ENCODE peak calls at places on chromosomes 12 and 14, in eight cellular contexts. E, U, S, Y, Q, R, A and O are unnamed samples.

GRCh38 chr14:89466939-89467338 is 49.9 kb upstream of the FOXN3 start:
- DNase-seq in E (no peak), U (no peak), S (no peak), Y (peak), Q (no peak), R (no peak), A (no peak), O (peak)

GRCh38 chr14:90820958-90821357 is 4.7 kb upstream of the TTC7B start:
- DNase-seq in E (no peak), U (no peak), S (peak), Y (no peak), Q (peak), R (no peak), A (peak), O (peak)

GRCh38 chr12:8867009-8867408 is 44.6 kb downstream of the A2ML1 start:
- DNase-seq in E (no peak), U (no peak), S (no peak), Y (no peak), Q (no peak), R (no peak), A (no peak), O (no peak)

GRCh38 chr12:76480800-76481199 is 78.8 kb downstream of the OSBPL8 start:
- DNase-seq in E (no peak), U (no peak), S (no peak), Y (no peak), Q (no peak), R (no peak), A (no peak), O (peak)

GRCh38 chr14:29643415-29644206 is 284.0 kb downstream of the PRKD1 start:
- DNase-seq in E (no peak), U (peak), S (no peak), Y (no peak), Q (peak), R (no peak), A (peak), O (no peak)

GRCh38 chr14:91303091-91303923 is 58.8 kb upstream of the GPR68 start:
- DNase-seq in E (no peak), U (peak), S (peak), Y (peak), Q (no peak), R (peak), A (no peak), O (peak)

GRCh38 chr14:53306926-53307325 is 153.8 kb upstream of the DDHD1 start:
- DNase-seq in E (no peak), U (no peak), S (peak), Y (no peak), Q (peak), R (no peak), A (no peak), O (peak)

GRCh38 chr14:74038015-74038859 is 19.1 kb downstream of the BBOF1 start:
- DNase-seq in E (no peak), U (peak), S (no peak), Y (no peak), Q (peak), R (no peak), A (peak), O (peak)

GRCh38 chr12:1993871-1994371 is 10.3 kb downstream of the DCP1B start:
- DNase-seq in E (no peak), U (no peak), S (peak), Y (no peak), Q (no peak), R (no peak), A (peak), O (peak)

GRCh38 chr12:84910549-84911241 is 1.9 kb downstream of the SLC6A15 start:
- DNase-seq in E (no peak), U (peak), S (no peak), Y (peak), Q (peak), R (peak), A (no peak), O (no peak)

GRCh38 chr14:73958591-73958990 is 8.5 kb downstream of the COQ6 start:
- DNase-seq in E (no peak), U (no peak), S (no peak), Y (no peak), Q (no peak), R (no peak), A (no peak), O (no peak)

GRCh38 chr14:60090864-60091519 is 731 bp upstream of the PCNX4 start:
- DNase-seq in E (no peak), U (peak), S (peak), Y (peak), Q (peak), R (peak), A (peak), O (peak)

GRCh38 chr12:123096159-123096558 is 54.7 kb downstream of the PITPNM2 start:
- DNase-seq in E (no peak), U (no peak), S (no peak), Y (no peak), Q (no peak), R (no peak), A (no peak), O (peak)

GRCh38 chr14:90060965-90061848 is 587 bp upstream of the KCNK13 start:
- DNase-seq in E (no peak), U (no peak), S (peak), Y (peak), Q (no peak), R (no peak), A (no peak), O (no peak)

GRCh38 chr12:11758838-11759509 is 109.5 kb downstream of the ETV6 start:
- DNase-seq in E (no peak), U (no peak), S (peak), Y (no peak), Q (no peak), R (no peak), A (no peak), O (no peak)

GRCh38 chr12:87112946-87113345 is 856.8 kb upstream of the MGAT4C start:
- DNase-seq in E (no peak), U (no peak), S (no peak), Y (no peak), Q (peak), R (no peak), A (no peak), O (no peak)

GRCh38 chr12:122527478-122527944 is 462 bp downstream of the KNTC1 start:
- DNase-seq in E (no peak), U (peak), S (peak), Y (no peak), Q (peak), R (no peak), A (no peak), O (peak)

GRCh38 chr12:75859868-75860267 is 171.7 kb downstream of the PHLDA1 start:
- DNase-seq in E (no peak), U (no peak), S (no peak), Y (no peak), Q (peak), R (no peak), A (no peak), O (no peak)

GRCh38 chr12:122951406-122951805 is 14.9 kb downstream of the ABCB9 start:
- DNase-seq in E (no peak), U (peak), S (peak), Y (no peak), Q (peak), R (no peak), A (no peak), O (peak)

GRCh38 chr14:93304771-93305170 is 28.1 kb downstream of the BTBD7 start:
- DNase-seq in E (no peak), U (no peak), S (no peak), Y (no peak), Q (peak), R (no peak), A (no peak), O (no peak)

GRCh38 chr12:51051787-51052186 is 3.7 kb downstream of the LETMD1 start:
- DNase-seq in E (no peak), U (no peak), S (no peak), Y (no peak), Q (no peak), R (no peak), A (no peak), O (no peak)

GRCh38 chr12:19760611-19761010 is 321.3 kb downstream of the AEBP2 start:
- DNase-seq in E (no peak), U (no peak), S (no peak), Y (no peak), Q (no peak), R (no peak), A (no peak), O (no peak)

GRCh38 chr14:64628940-64629403 is 75.3 kb upstream of the PLEKHG3 start:
- DNase-seq in E (no peak), U (peak), S (no peak), Y (peak), Q (peak), R (no peak), A (peak), O (no peak)

GRCh38 chr14:105635560-105635959 is 109.2 kb downstream of the TMEM121 start:
- DNase-seq in E (no peak), U (no peak), S (no peak), Y (no peak), Q (no peak), R (no peak), A (no peak), O (no peak)

GRCh38 chr12:95898081-95898480 is 39.3 kb downstream of the SNRPF start:
- DNase-seq in E (no peak), U (no peak), S (no peak), Y (no peak), Q (no peak), R (no peak), A (no peak), O (no peak)

GRCh38 chr12:20549115-20549719 is 145.9 kb upstream of the SLCO1C1 start:
- DNase-seq in E (no peak), U (peak), S (no peak), Y (peak), Q (no peak), R (no peak), A (peak), O (peak)

GRCh38 chr12:109421355-109422087 is 55.6 kb downstream of the KCTD10 start:
- DNase-seq in E (no peak), U (no peak), S (no peak), Y (no peak), Q (no peak), R (no peak), A (no peak), O (no peak)

GRCh38 chr14:72516936-72517408 is 376.9 kb downstream of the DPF3 start:
- DNase-seq in E (no peak), U (peak), S (peak), Y (peak), Q (peak), R (no peak), A (peak), O (peak)

GRCh38 chr12:43758728-43759563 is at the start of the genes IRAK4 and PUS7L:
- DNase-seq in E (peak), U (peak), S (peak), Y (peak), Q (peak), R (peak), A (peak), O (peak)

GRCh38 chr12:79127268-79127895 is 262.8 kb downstream of the SYT1 start:
- DNase-seq in E (no peak), U (peak), S (no peak), Y (no peak), Q (peak), R (no peak), A (peak), O (peak)

GRCh38 chr14:100864206-100864605 is 38.3 kb downstream of the MEG3 start:
- DNase-seq in E (peak), U (no peak), S (no peak), Y (no peak), Q (no peak), R (peak), A (no peak), O (no peak)

GRCh38 chr12:24879644-24880043 is 69.3 kb downstream of the BCAT1 start:
- DNase-seq in E (no peak), U (no peak), S (no peak), Y (no peak), Q (no peak), R (no peak), A (no peak), O (no peak)

DNA sequence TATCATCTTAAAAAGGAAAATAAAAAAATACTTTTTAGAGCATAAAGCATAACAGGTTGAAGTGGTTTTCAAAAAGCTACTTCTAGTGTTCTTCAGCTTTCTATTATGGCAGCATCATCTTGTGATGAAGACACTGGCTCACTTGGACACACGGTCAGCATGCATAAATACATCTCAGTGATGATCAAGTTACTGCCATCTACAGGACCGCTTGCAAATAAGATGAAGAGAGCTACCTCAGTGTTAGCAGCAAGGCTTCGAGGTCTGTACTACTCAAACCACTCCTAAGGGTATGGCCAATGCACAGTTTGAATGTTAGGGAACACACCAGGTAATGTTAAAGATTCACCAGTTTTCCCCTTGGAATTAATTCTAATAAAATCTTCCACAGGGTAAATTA is 58.8 kb downstream of the GALC start:
- DNase-seq in E (no peak), U (peak), S (no peak), Y (no peak), Q (no peak), R (no peak), A (no peak), O (peak)
- TF ChIP-seq CTCF in E (no peak), U (no peak), S (no peak), Y (peak), Q (peak), R (no peak), A (peak), O (no peak)

GRCh38 chr12:5556033-5556614 is 124.2 kb downstream of the NTF3 start:
- DNase-seq in E (no peak), U (peak), S (peak), Y (peak), Q (no peak), R (no peak), A (no peak), O (peak)
- TF ChIP-seq CTCF in E (no peak), U (peak), S (peak), Y (peak), Q (peak), R (peak), A (peak), O (peak)

GRCh38 chr12:128543971-128544370 is 277.0 kb downstream of the TMEM132C start:
- DNase-seq in E (no peak), U (no peak), S (no peak), Y (no peak), Q (no peak), R (no peak), A (no peak), O (no peak)

GRCh38 chr12:128537668-128538067 is 270.7 kb downstream of the TMEM132C start:
- DNase-seq in E (no peak), U (no peak), S (no peak), Y (no peak), Q (no peak), R (no peak), A (no peak), O (no peak)

GRCh38 chr12:128542844-128543243 is 275.9 kb downstream of the TMEM132C start:
- DNase-seq in E (no peak), U (no peak), S (no peak), Y (no peak), Q (no peak), R (no peak), A (no peak), O (no peak)

GRCh38 chr12:128543493-128543892 is 276.5 kb downstream of the TMEM132C start:
- DNase-seq in E (no peak), U (no peak), S (no peak), Y (peak), Q (no peak), R (no peak), A (no peak), O (no peak)
- TF ChIP-seq CTCF in E (no peak), U (no peak), S (no peak), Y (peak), Q (no peak), R (no peak), A (no peak), O (no peak)

DNA sequence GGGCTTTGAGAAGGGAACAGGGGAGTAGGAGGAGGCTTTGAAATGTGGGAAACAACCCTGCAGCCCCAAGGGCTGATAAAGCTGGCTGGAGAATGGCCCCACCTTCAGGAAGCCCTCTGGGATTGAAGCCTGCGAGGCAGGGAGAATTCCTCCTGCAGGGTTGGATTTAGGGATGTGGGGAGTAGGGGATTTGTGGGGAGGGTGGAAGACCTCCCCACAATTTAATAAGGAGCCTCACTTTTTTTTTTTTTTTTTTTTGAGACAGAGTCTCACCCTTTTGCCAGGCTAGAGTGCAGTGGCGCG is 88.8 kb upstream of the NCOR2 start:
- DNase-seq in E (no peak), U (no peak), S (no peak), Y (no peak), Q (no peak), R (no peak), A (no peak), O (no peak)
- TF ChIP-seq CTCF in E (no peak), U (no peak), S (no peak), Y (peak), Q (no peak), R (no peak), A (no peak), O (peak)

GRCh38 chr12:53174881-53175491 is 5.5 kb upstream of the ZNF740 start:
- DNase-seq in E (no peak), U (peak), S (no peak), Y (peak), Q (no peak), R (no peak), A (no peak), O (peak)
- TF ChIP-seq CTCF in E (no peak), U (peak), S (no peak), Y (peak), Q (peak), R (peak), A (peak), O (peak)

GRCh38 chr14:50795127-50795526 is 35.8 kb downstream of the NIN start:
- DNase-seq in E (no peak), U (no peak), S (no peak), Y (no peak), Q (no peak), R (no peak), A (no peak), O (no peak)
- TF ChIP-seq CTCF in E (no peak), U (no peak), S (no peak), Y (no peak), Q (no peak), R (no peak), A (no peak), O (no peak)

GRCh38 chr12:65881965-65882413 is 57.7 kb downstream of the HMGA2 start:
- DNase-seq in E (peak), U (no peak), S (peak), Y (peak), Q (no peak), R (peak), A (peak), O (peak)

GRCh38 chr12:65881348-65881961 is 57.2 kb downstream of the HMGA2 start:
- DNase-seq in E (no peak), U (no peak), S (no peak), Y (no peak), Q (no peak), R (no peak), A (no peak), O (peak)

GRCh38 chr12:65877836-65878235 is 53.6 kb downstream of the HMGA2 start:
- DNase-seq in E (no peak), U (no peak), S (no peak), Y (no peak), Q (no peak), R (no peak), A (no peak), O (no peak)

GRCh38 chr12:65878540-65878939 is 54.3 kb downstream of the HMGA2 start:
- DNase-seq in E (no peak), U (peak), S (no peak), Y (peak), Q (no peak), R (no peak), A (no peak), O (no peak)

GRCh38 chr12:65879878-65880277 is 55.6 kb downstream of the HMGA2 start:
- DNase-seq in E (no peak), U (no peak), S (no peak), Y (no peak), Q (peak), R (no peak), A (peak), O (no peak)
- TF ChIP-seq CTCF in E (no peak), U (no peak), S (no peak), Y (no peak), Q (no peak), R (no peak), A (no peak), O (no peak)

GRCh38 chr12:132163911-132164288 is 19.6 kb downstream of the NOC4L start:
- DNase-seq in E (no peak), U (peak), S (no peak), Y (no peak), Q (no peak), R (no peak), A (no peak), O (peak)
- TF ChIP-seq CTCF in E (no peak), U (no peak), S (no peak), Y (peak), Q (peak), R (peak), A (peak), O (peak)

DNA sequence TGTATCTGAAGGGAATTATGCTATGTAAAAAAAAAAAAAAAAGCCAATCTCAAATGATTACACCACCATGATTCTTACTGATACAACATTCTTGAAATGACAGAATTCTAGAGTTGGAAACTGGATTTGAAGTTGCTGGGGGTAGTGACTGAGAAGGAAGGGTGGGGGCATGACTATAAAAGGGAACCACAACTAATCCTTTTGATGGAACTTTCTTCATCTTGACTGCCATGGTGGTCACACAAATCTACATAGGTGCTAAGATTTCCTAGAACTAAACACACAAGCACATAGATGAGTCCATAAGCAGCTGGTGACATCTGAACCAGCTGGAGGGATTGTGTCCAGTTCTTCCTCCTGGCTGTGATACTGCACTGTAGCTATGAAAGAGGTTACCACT is 51.4 kb downstream of the CLMN start:
- DNase-seq in E (no peak), U (no peak), S (peak), Y (no peak), Q (no peak), R (no peak), A (no peak), O (no peak)
- TF ChIP-seq CTCF in E (no peak), U (no peak), S (no peak), Y (no peak), Q (no peak), R (no peak), A (no peak), O (no peak)